ENCODE peak calls at places on chromosomes 3 and 15, in four cellular contexts. J, B, L and D are unnamed samples.
A peak's percentile ranks its signal among the peaks of the same experiment; 100 is the strongest.

GRCh38 chr15:98668566-98669308 is 20.4 kb downstream of the IGF1R start:
- DNase-seq in B (no peak), L (peak; percentile 51), J (peak; percentile 24), D (peak; percentile 75)

GRCh38 chr3:108487439-108487838 is 23.0 kb downstream of the MYH15 start:
- DNase-seq in J (no peak), B (no peak), L (no peak), D (no peak)

GRCh38 chr15:24955549-24955929 is 752 bp downstream of the SNRPN start:
- DNase-seq in L (peak; percentile 57), B (peak; percentile 30), J (no peak), D (no peak)

GRCh38 chr3:52471371-52472238 is 16.2 kb downstream of the NISCH start:
- DNase-seq in J (peak; percentile 66), B (peak; percentile 39), L (peak; percentile 94), D (peak; percentile 67)

GRCh38 chr3:187737401-187738088 is 7.7 kb downstream of the BCL6 start:
- DNase-seq in J (peak; percentile 86), B (peak; percentile 70), L (peak; percentile 88), D (peak; percentile 84)

GRCh38 chr15:29570931-29571727 is 251.1 kb downstream of the TJP1 start:
- DNase-seq in L (no peak), B (peak; percentile 67), J (peak; percentile 13), D (peak; percentile 18)

GRCh38 chr3:186118692-186119091 is 9.8 kb upstream of the ETV5 start:
- DNase-seq in B (no peak), L (no peak), J (no peak), D (no peak)

GRCh38 chr15:98292442-98293240 is 332.1 kb downstream of the ARRDC4 start:
- DNase-seq in L (no peak), J (peak; percentile 4), B (peak; percentile 45), D (peak; percentile 15)

GRCh38 chr3:6994081-6994668 is 133.3 kb downstream of the GRM7 start:
- DNase-seq in L (no peak), J (peak; percentile 9), B (no peak), D (peak; percentile 2)

GRCh38 chr15:48373855-48374421 is 42.7 kb downstream of the DUT start:
- DNase-seq in B (no peak), J (peak; percentile 89), L (peak; percentile 73), D (peak; percentile 89)

GRCh38 chr3:140731440-140732119 is 53.7 kb downstream of the TRIM42 start:
- DNase-seq in L (no peak), J (no peak), B (no peak), D (no peak)

GRCh38 chr3:127628788-127629456 is at the start of gene PODXL2:
- DNase-seq in J (peak; percentile 58), B (peak; percentile 56), L (peak; percentile 70), D (peak; percentile 59)

GRCh38 chr3:162354343-162354742 is 857.7 kb downstream of the OTOL1 start:
- DNase-seq in B (no peak), L (no peak), J (no peak), D (peak; percentile 62)

GRCh38 chr3:14319654-14320182 is 82.7 kb upstream of the SLC6A6 start:
- DNase-seq in B (no peak), L (no peak), J (peak; percentile 78), D (peak; percentile 80)

GRCh38 chr3:156323466-156323865 is 203.1 kb downstream of the KCNAB1 start:
- DNase-seq in J (peak; percentile 57), L (no peak), B (no peak), D (peak; percentile 30)

GRCh38 chr3:19213608-19214220 is 65.4 kb downstream of the KCNH8 start:
- DNase-seq in L (no peak), B (no peak), J (no peak), D (no peak)

GRCh38 chr3:192079098-192079497 is 618.1 kb downstream of the PYDC2 start:
- DNase-seq in L (no peak), B (no peak), J (no peak), D (no peak)

DNA sequence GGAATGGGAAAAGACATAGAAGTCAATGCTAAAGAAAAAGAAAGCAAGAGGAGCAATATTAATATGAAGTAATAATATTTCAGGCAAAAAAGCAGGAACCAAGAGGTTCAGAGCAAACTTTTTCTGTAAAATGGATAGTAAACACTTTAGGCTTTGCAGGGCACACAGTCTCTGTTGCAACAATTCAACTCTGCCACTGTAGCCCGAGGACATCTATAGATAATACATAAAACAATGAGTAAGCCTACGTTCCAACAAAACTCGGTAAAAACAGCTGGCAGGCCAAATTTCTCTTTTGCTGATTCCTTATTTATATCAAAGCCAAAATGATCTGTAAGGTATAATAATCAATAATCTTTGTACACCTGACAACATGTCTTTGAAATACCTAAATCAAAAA is 56.8 kb downstream of the SMAD6 start:
- DNase-seq in L (no peak), J (peak; percentile 46), B (no peak), D (no peak)
- TF ChIP-seq CTCF in L (no peak), J (no peak), B (no peak), D (no peak)

GRCh38 chr3:102195198-102195948 is 239.4 kb upstream of the ZPLD1 start:
- DNase-seq in B (no peak), L (no peak), J (no peak), D (no peak)
- H3K4me3 ChIP-seq in B (no peak overlapping the region), L (no peak overlapping the region), J (no peak overlapping the region), D (no peak overlapping the region)

DNA sequence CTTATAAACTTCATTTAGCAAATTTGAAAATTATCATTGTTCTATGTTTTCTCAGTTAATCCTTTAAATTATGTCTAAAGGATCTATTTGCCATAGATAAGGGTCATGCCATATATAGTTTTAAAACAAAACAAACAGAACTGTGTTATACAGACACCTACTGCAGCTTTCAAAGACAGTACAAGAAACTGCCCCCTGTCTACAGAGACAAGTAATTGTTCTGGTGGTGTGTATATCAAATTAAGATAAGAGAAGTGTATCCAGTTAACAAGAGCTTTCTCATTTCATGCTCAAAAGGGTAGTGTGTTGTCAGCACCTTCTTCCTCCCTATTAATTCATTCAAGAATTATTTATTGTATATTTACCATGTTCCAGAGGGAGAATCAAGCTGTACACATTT is 201.2 kb downstream of the FMN1 start:
- DNase-seq in J (peak; percentile 31), B (no peak), L (no peak), D (peak; percentile 60)
- TF ChIP-seq CTCF in J (peak; percentile 49), B (no peak), L (no peak), D (peak; percentile 59)

DNA sequence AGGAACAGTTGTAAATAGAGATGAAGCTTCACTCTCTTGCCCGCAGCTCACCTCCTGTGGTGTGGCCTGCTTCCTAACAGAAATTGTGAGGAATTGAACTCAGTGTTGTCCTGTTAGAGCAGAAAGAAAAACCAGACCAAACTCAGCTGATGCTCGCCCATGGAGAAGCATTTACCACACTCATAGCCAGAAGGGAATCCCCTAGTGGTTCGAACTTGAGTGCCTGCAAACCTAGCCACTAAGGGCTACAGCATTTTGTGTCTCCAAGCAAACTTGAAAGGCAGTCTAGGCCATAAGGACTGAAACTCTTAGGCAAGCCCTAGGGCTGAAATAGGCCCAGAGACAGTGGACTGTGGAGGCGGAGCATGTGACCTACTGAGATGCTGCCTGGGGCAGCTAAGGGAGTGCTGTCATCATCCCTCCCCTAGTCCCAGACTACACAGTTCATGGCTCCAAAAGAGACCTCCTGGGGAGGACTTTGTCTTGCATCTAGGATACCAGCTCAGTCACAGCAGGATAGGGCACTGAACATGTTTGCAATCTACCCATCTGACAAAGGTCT is 44.5 kb upstream of the MCTP2 start:
- DNase-seq in J (no peak), L (no peak), B (no peak), D (no peak)
- H3K4me3 ChIP-seq in J (no peak overlapping the region), L (no peak overlapping the region), B (no peak overlapping the region), D (no peak overlapping the region)

GRCh38 chr15:59632714-59633113 is 21.1 kb downstream of the GCNT3 start:
- DNase-seq in J (peak; percentile 17), L (no peak), B (no peak), D (peak; percentile 23)
- TF ChIP-seq CTCF in J (peak; percentile 59), L (peak; percentile 34), B (no peak), D (peak; percentile 61)

DNA sequence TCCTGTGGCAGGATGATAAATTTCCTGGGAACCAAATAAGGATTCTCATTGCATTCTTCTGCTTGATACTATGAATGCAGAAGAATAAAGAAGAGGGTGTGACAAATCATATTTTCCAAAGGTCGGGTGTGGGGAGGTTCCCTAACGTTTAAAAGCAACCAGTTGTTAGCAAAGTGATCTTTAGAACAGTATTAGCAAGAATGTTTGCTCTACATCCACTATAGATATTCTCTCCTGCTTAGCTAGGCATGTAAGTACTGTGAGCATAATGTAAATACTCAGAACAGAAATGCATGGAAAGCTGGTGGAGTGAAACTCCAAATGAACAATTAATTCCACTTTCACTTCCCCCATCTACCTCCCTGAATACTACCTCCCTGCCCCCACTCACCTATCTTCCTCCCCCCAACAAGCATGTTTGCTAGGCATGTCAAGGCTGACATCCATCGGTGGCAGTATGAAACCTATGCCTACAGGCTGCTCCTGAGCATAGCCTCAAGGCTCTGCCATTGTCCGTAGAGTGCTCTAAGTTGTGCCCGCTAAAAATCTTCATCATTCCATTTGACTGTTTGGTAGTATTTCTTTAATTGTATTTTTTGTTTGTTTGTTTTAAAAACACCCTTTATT is 329.7 kb downstream of the TIGIT start:
- DNase-seq in J (no peak), L (no peak), B (no peak), D (peak; percentile 41)
- H3K4me3 ChIP-seq in J (peak overlapping the region; percentile 62), L (peak overlapping the region; percentile 30), B (no peak overlapping the region), D (peak overlapping the region; percentile 53)